ENCODE peak calls at places on chromosomes 4 and X, in six cellular contexts. S is lower lobe of right lung, E is suprapubic skin, F is thyroid gland, B is right lobe of liver, R is OCI-LY7. D is an unnamed sample. For H3K9me3, the result is how much of the 10 kb centered on the place peaks cover.

GRCh38 chr4:80207172-80207583 is 9.9 kb downstream of the PRDM8 start:
- DNase-seq in F (no peak), S (no peak), E (no peak), B (peak), R (no peak), D (no peak)

GRCh38 chr4:98887137-98887536 is 41.8 kb downstream of the EIF4E start:
- DNase-seq in E (no peak), F (no peak), B (no peak), R (no peak), S (no peak), D (no peak)

GRCh38 chrX:17656556-17656955 is 80.7 kb upstream of the SCML1 start:
- DNase-seq in S (no peak), F (no peak), R (no peak), E (no peak), B (no peak), D (no peak)

GRCh38 chr4:113293043-113293560 is 243.6 kb downstream of the ANK2 start:
- DNase-seq in F (no peak), E (no peak), R (no peak), S (no peak), B (no peak), D (peak)

GRCh38 chr4:2935762-2936743 is 27.2 kb downstream of the NOP14 start:
- DNase-seq in S (no peak), F (no peak), B (peak), E (peak), R (peak), D (peak)

GRCh38 chr4:104490770-104491395 is 3.8 kb downstream of the CXXC4 start:
- DNase-seq in S (peak), F (peak), B (peak), E (no peak), R (peak), D (peak)

GRCh38 chr4:147840846-147841732 is 109.2 kb downstream of the ARHGAP10 start:
- DNase-seq in E (no peak), F (no peak), S (no peak), B (no peak), R (no peak), D (no peak)

GRCh38 chr4:2793578-2793919 is 664 bp downstream of the SH3BP2 start:
- DNase-seq in F (peak), B (peak), E (peak), R (no peak), S (peak), D (peak)

GRCh38 chr4:37763831-37764230 is 62.7 kb upstream of the PGM2 start:
- DNase-seq in F (no peak), E (no peak), S (no peak), B (no peak), R (no peak), D (no peak)

GRCh38 chr4:155353923-155354540 is 22.7 kb downstream of the MAP9 start:
- DNase-seq in R (peak), E (peak), F (peak), B (peak), S (peak), D (peak)

GRCh38 chr4:25560605-25561004 is 95.0 kb upstream of the SLC34A2 start:
- DNase-seq in E (no peak), B (no peak), F (no peak), R (no peak), S (peak), D (no peak)

GRCh38 chr4:25563071-25563564 is 92.5 kb upstream of the SLC34A2 start:
- DNase-seq in F (no peak), R (no peak), B (no peak), E (no peak), S (peak), D (no peak)

GRCh38 chr4:25567253-25567652 is 88.4 kb upstream of the SLC34A2 start:
- DNase-seq in E (no peak), R (no peak), S (no peak), B (no peak), F (no peak), D (no peak)

GRCh38 chr4:25568788-25569231 is 86.8 kb upstream of the SLC34A2 start:
- DNase-seq in S (no peak), F (no peak), R (no peak), B (no peak), E (no peak), D (no peak)

GRCh38 chr4:25564836-25565235 is 90.8 kb upstream of the SLC34A2 start:
- DNase-seq in E (no peak), R (no peak), B (no peak), S (no peak), F (no peak), D (no peak)
- TF ChIP-seq CTCF in E (no peak), R (no peak), B (no peak), S (no peak), F (no peak), D (no peak)

GRCh38 chrX:153459976-153460375 is 10.4 kb downstream of the HAUS7 start:
- DNase-seq in R (no peak), B (no peak), S (no peak), E (no peak), F (no peak), D (no peak)
- H3K9me3 ChIP-seq in R (under half), B (under half), S (under half), E (under half), F (under half), D (under half)

GRCh38 chr4:106569151-106570029 is 200.8 kb upstream of the GIMD1 start:
- DNase-seq in B (no peak), R (no peak), S (no peak), E (peak), F (no peak), D (no peak)

GRCh38 chr4:106565727-106566126 is 197.1 kb upstream of the GIMD1 start:
- DNase-seq in F (no peak), R (no peak), S (no peak), E (no peak), B (no peak), D (no peak)
- TF ChIP-seq CTCF in F (no peak), R (no peak), S (no peak), E (no peak), B (no peak), D (no peak)

DNA sequence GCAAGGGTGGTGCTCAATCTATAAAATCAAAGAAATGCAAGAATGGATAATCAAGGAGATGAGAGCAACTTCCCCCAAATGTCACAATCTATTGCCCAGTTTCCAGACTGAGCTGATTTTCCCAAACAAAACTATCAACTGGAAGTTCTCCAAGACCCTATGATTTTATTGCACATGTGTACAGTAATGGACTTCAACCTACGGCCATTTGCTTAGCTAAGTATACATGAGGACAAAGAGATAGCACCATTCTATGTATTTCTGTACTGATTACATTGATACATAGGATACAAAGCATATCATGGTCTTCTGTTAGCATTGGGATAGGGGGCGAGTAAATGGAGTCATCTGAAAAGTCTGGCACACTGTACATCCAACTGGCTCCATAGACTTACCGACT is 407.8 kb downstream of the GABRG1 start:
- DNase-seq in E (no peak), R (no peak), F (no peak), B (no peak), S (no peak), D (no peak)
- H3K9me3 ChIP-seq in E (under half), R (under half), F (under half), B (under half), S (under half), D (under half)

GRCh38 chrX:9853307-9853706 is 67.1 kb downstream of the SHROOM2 start:
- DNase-seq in R (no peak), B (no peak), F (no peak), E (no peak), S (no peak), D (no peak)
- TF ChIP-seq CTCF in R (no peak), B (no peak), F (no peak), E (no peak), S (no peak), D (no peak)

GRCh38 chrX:66601522-66601921 is 37.4 kb downstream of the EDA2R start:
- DNase-seq in B (no peak), S (no peak), R (peak), F (no peak), E (no peak), D (no peak)
- H3K9me3 ChIP-seq in B (under half), S (under half), R (under half), F (under half), E (under half), D (under half)

GRCh38 chrX:120365320-120365719 is 3.4 kb downstream of the ATP1B4 start:
- DNase-seq in S (peak), F (peak), E (no peak), B (peak), R (peak), D (no peak)
- TF ChIP-seq CTCF in S (peak), F (peak), E (no peak), B (peak), R (peak), D (no peak)

DNA sequence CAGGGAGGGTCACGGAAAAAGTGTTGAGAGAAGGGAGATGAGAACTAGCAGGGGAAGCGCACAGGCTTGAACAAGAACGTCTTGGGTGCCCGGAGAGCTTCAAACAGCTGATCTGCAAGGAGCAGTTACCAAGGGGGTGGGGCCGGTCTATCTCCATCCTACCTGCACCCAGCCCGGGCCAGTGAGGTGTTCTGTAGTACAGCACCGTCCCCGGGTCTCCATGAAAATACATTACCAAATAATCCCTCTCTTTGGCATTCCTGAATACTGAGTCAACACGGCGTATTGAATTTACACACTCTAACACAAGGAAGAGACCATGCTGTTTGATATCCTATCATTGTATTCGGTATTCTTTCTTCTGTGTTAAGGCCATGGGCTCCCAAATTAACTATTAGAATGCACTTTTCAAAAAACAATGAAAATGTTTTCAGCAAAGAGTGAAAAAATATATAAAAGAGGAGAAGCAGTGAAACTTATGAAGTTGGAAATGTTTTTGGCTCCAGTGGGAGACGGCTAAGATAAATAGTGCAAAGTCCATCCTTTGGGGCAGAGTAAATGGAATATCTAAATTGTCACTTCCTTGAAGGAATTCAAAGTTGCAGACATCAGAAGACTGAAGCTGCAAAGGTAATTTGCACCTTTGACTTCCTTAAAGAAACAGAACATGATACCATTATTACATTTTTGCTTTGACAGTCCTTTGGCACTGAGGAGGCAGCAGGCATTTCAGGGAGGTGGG is 90.3 kb downstream of the DHRSX start:
- DNase-seq in B (no peak), E (no peak), S (no peak), F (no peak), R (no peak), D (no peak)
- H3K9me3 ChIP-seq in B (under half), E (under half), S (under half), F (under half), R (under half), D (under half)